ENCODE peak calls at places on chromosomes 4 and X, in nine cellular contexts. F, N, R, A, G, V, L, X and C are unnamed samples.

GRCh38 chr4:169677150-169677732 is 56.9 kb downstream of the CLCN3 start:
- DNase-seq in R (no peak), X (no peak), L (no peak), G (no peak), N (no peak), A (no peak), F (no peak), V (no peak), C (no peak)

GRCh38 chr4:79886557-79886956 is 186.5 kb downstream of the ANTXR2 start:
- DNase-seq in F (no peak), N (no peak), L (no peak), G (peak; percentile 13), X (no peak), V (no peak), R (no peak), A (peak; percentile 21), C (no peak)

GRCh38 chr4:88457307-88458090 is 580 bp downstream of the HERC5 start:
- DNase-seq in V (peak; percentile 52), X (no peak), A (no peak), R (peak; percentile 45), F (peak; percentile 86), L (peak; percentile 57), G (peak; percentile 25), N (peak; percentile 31), C (no peak)

GRCh38 chrX:47283015-47283771 is 50.4 kb downstream of the USP11 start:
- DNase-seq in F (no peak), V (no peak), A (peak; percentile 41), N (peak; percentile 1), L (no peak), X (peak; percentile 18), G (peak; percentile 75), R (peak; percentile 31), C (no peak)

GRCh38 chrX:20461576-20461975 is 194.9 kb upstream of the RPS6KA3 start:
- DNase-seq in F (no peak), G (no peak), A (no peak), R (no peak), X (no peak), V (no peak), N (no peak), L (no peak), C (no peak)

GRCh38 chrX:115013705-115014104 is 3.7 kb downstream of the IL13RA2 start:
- DNase-seq in A (peak; percentile 67), N (no peak), L (no peak), X (no peak), V (no peak), F (no peak), R (no peak), G (peak; percentile 68), C (peak; percentile 87)

GRCh38 chr4:84750260-84750955 is 167.5 kb downstream of the CDS1 start:
- DNase-seq in G (peak; percentile 69), X (no peak), V (no peak), F (no peak), A (peak; percentile 71), L (no peak), R (no peak), N (no peak), C (no peak)

GRCh38 chr4:3387154-3387942 is 54.4 kb upstream of the HGFAC start:
- DNase-seq in A (no peak), G (no peak), V (no peak), F (peak; percentile 64), X (no peak), N (no peak), L (no peak), R (no peak), C (no peak)

GRCh38 chr4:139286186-139286698 is 6.2 kb upstream of the MGARP start:
- DNase-seq in F (no peak), R (no peak), G (no peak), A (no peak), L (no peak), X (no peak), N (no peak), V (no peak), C (no peak)

GRCh38 chr4:110296892-110297291 is 98.5 kb upstream of the ELOVL6 start:
- DNase-seq in A (no peak), G (no peak), R (no peak), X (no peak), V (no peak), L (no peak), N (no peak), F (no peak), C (no peak)

GRCh38 chr4:91170756-91171155 is 1043.6 kb downstream of the CCSER1 start:
- DNase-seq in F (no peak), G (no peak), N (no peak), R (no peak), A (no peak), V (no peak), X (no peak), L (no peak), C (no peak)

GRCh38 chr4:106996490-106996889 is 39.6 kb downstream of the DKK2 start:
- DNase-seq in V (no peak), F (no peak), G (no peak), X (no peak), N (no peak), R (no peak), A (no peak), L (no peak), C (no peak)

GRCh38 chr4:18722748-18723191 is 701.2 kb upstream of the LCORL start:
- DNase-seq in N (peak; percentile 30), G (no peak), X (no peak), A (no peak), R (no peak), F (no peak), L (no peak), V (no peak), C (no peak)

GRCh38 chrX:136577562-136577961 is 45.5 kb downstream of the VGLL1 start:
- DNase-seq in A (peak; percentile 55), R (peak; percentile 57), V (peak; percentile 28), X (peak; percentile 19), G (peak; percentile 63), L (peak; percentile 42), N (peak; percentile 66), F (peak; percentile 80), C (peak; percentile 68)

GRCh38 chr4:53676402-53676871 is 85.2 kb upstream of the LNX1 start:
- DNase-seq in N (no peak), R (no peak), L (no peak), V (no peak), X (no peak), F (no peak), A (peak; percentile 70), G (peak; percentile 96), C (no peak)

GRCh38 chrX:2974946-2975345 is 31.4 kb upstream of the ARSH start:
- DNase-seq in N (no peak), V (no peak), R (no peak), F (no peak), A (no peak), X (no peak), G (peak; percentile 28), L (no peak), C (no peak)

DNA sequence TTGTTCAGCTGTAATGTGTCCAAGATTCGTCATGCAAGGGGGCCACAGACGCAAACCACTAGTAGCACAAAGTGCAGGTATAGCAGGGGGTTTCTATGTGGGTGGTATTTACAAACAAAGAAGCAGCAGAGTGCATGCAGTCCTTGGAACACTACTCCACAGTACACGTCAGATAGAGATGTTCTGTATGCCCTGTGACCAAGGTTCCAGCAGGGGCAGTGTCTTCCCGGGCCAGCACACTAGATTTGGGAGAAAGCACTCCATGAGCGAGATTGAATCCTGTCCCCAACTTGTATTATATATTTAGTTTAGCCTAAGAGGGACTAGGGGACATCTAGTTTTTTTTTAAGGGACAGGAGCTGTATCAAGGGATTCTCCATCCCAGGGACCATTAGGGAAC is 54.4 kb upstream of the ESX1 start:
- DNase-seq in A (no peak), R (no peak), L (no peak), V (no peak), X (no peak), F (no peak), N (no peak), G (no peak), C (no peak)
- TF ChIP-seq CTCF in A (no peak), R (no peak), L (no peak), V (no peak), X (no peak), F (peak; percentile 59), N (no peak), G (peak; percentile 10), C (no peak)

GRCh38 chr4:10119773-10120172 is 3.2 kb upstream of the WDR1 start:
- DNase-seq in N (no peak), V (no peak), L (no peak), R (no peak), G (no peak), X (no peak), A (no peak), F (no peak), C (no peak)

GRCh38 chr4:10117424-10118354 is 1.1 kb upstream of the WDR1 start:
- DNase-seq in G (peak; percentile 57), R (no peak), A (peak; percentile 52), V (no peak), L (no peak), F (peak; percentile 53), N (peak; percentile 71), X (peak; percentile 58), C (no peak)

GRCh38 chr4:10119263-10119662 is 2.7 kb upstream of the WDR1 start:
- DNase-seq in F (no peak), V (no peak), A (no peak), N (no peak), R (no peak), X (no peak), G (no peak), L (no peak), C (no peak)

GRCh38 chr4:10116625-10117423 is at the start of gene WDR1:
- DNase-seq in F (peak; percentile 98), G (peak; percentile 98), L (peak; percentile 98), X (peak; percentile 97), N (peak; percentile 97), A (peak; percentile 95), R (peak; percentile 98), V (peak; percentile 97), C (peak; percentile 82)

GRCh38 chr4:10118355-10119004 is 1.9 kb upstream of the WDR1 start:
- DNase-seq in N (no peak), V (no peak), X (no peak), A (no peak), G (no peak), L (no peak), R (no peak), F (no peak), C (no peak)
- H3K4me3 ChIP-seq in N (no peak overlapping the region), V (no peak overlapping the region), X (no peak overlapping the region), A (no peak overlapping the region), G (no peak overlapping the region), L (no peak overlapping the region), R (no peak overlapping the region), F (peak overlapping the region; percentile 88), C (no peak overlapping the region)

GRCh38 chrX:97159916-97160800 is 276.4 kb downstream of the RPA4 start:
- DNase-seq in V (no peak), G (no peak), X (no peak), L (no peak), F (peak; percentile 66), A (peak; percentile 1), N (peak; percentile 55), R (no peak), C (no peak)

GRCh38 chrX:97158270-97158669 is 274.6 kb downstream of the RPA4 start:
- DNase-seq in X (no peak), F (no peak), G (no peak), R (no peak), N (no peak), A (no peak), L (no peak), V (no peak), C (no peak)

GRCh38 chrX:97155809-97156208 is 272.1 kb downstream of the RPA4 start:
- DNase-seq in A (no peak), L (no peak), N (no peak), F (no peak), G (no peak), R (no peak), V (no peak), X (no peak), C (no peak)
- H3K4me1 ChIP-seq in A (no peaks in the 10 kb centered on the region), L (no peaks in the 10 kb centered on the region), N (no peaks in the 10 kb centered on the region), F (no peaks in the 10 kb centered on the region), G (peaks cover 20% of the 10 kb centered on the region), R (no peaks in the 10 kb centered on the region), V (no peaks in the 10 kb centered on the region), X (no peaks in the 10 kb centered on the region), C (no peaks in the 10 kb centered on the region)

GRCh38 chr4:140372607-140373327 is 679 bp upstream of the SCOC start:
- DNase-seq in V (no peak), G (peak; percentile 14), N (peak; percentile 36), R (no peak), L (no peak), F (peak; percentile 49), X (no peak), A (no peak), C (no peak)
- TF ChIP-seq CTCF in V (peak; percentile 49), G (no peak), N (no peak), R (peak; percentile 4), L (peak; percentile 35), F (peak; percentile 55), X (peak; percentile 37), A (peak; percentile 5), C (peak; percentile 16)